ENCODE peak calls at places on chromosomes 5 and 9, in eight cellular contexts. B is natural killer cell; U is COR-L47; O is stimulated activated CD4-positive, alpha-beta T cell treated with anti-CD3 and anti-CD28 coated beads, Interleukin-2, amount 100 ng/mL, for 24 hours; T is SJSA1; E is activated CD8-positive, alpha-beta memory T cell treated with anti-CD3 and anti-CD28 coated beads, Interleukin-2, amount 10 ng/mL, durations not matched to agents 7 days and 5 days; S is foreskin fibroblast; X is GM19239. I is an unnamed sample.

GRCh38 chr9:114156658-114157421 is 1.5 kb downstream of the COL27A1 start:
- DNase-seq in B (no peak), U (no peak), O (peak), T (peak), E (no peak), S (peak), X (no peak), I (no peak)

GRCh38 chr5:58294598-58295298 is 165.1 kb downstream of the PLK2 start:
- DNase-seq in B (no peak), U (no peak), O (no peak), T (no peak), E (no peak), S (peak), X (no peak), I (peak)

GRCh38 chr9:121466142-121466541 is 33.5 kb downstream of the GGTA1 start:
- DNase-seq in B (no peak), U (no peak), O (no peak), T (no peak), E (no peak), S (no peak), X (no peak), I (no peak)

GRCh38 chr5:141560725-141561483 is 57.9 kb downstream of the DIAPH1 start:
- DNase-seq in B (no peak), U (peak), O (no peak), T (peak), E (no peak), S (peak), X (no peak), I (no peak)

GRCh38 chr9:31389075-31389474 is 995.4 kb upstream of the ACO1 start:
- DNase-seq in B (no peak), U (no peak), O (no peak), T (no peak), E (no peak), S (no peak), X (no peak), I (no peak)

GRCh38 chr9:110126986-110127864 is 80.7 kb downstream of the C9orf152 start:
- DNase-seq in B (no peak), U (no peak), O (no peak), T (no peak), E (no peak), S (no peak), X (no peak), I (no peak)

GRCh38 chr5:118519466-118519865 is 468.9 kb downstream of the DTWD2 start:
- DNase-seq in B (no peak), U (no peak), O (no peak), T (no peak), E (no peak), S (no peak), X (no peak), I (no peak)

GRCh38 chr5:1540831-1541661 is 17.3 kb upstream of the LPCAT1 start:
- DNase-seq in B (no peak), U (no peak), O (no peak), T (peak), E (peak), S (no peak), X (no peak), I (no peak)

GRCh38 chr9:93674580-93675335 is 98.4 kb downstream of the PHF2 start:
- DNase-seq in B (peak), U (no peak), O (no peak), T (peak), E (peak), S (no peak), X (no peak), I (no peak)

GRCh38 chr9:128550770-128551651 is 1.4 kb upstream of the SPTAN1 start:
- DNase-seq in B (no peak), U (no peak), O (no peak), T (no peak), E (no peak), S (peak), X (no peak), I (no peak)

GRCh38 chr5:114377946-114378345 is 16.1 kb downstream of the KCNN2 start:
- DNase-seq in B (no peak), U (no peak), O (no peak), T (no peak), E (no peak), S (no peak), X (no peak), I (no peak)

GRCh38 chr5:142325677-142326479 is 1.1 kb upstream of the SPRY4 start:
- DNase-seq in B (no peak), U (peak), O (peak), T (peak), E (no peak), S (peak), X (no peak), I (no peak)

GRCh38 chr5:28249771-28250415 is 1211.5 kb upstream of the CDH9 start:
- DNase-seq in B (no peak), U (no peak), O (no peak), T (no peak), E (no peak), S (no peak), X (no peak), I (no peak)

GRCh38 chr9:36798350-36799065 is 225.8 kb downstream of the MELK start:
- DNase-seq in B (no peak), U (peak), O (no peak), T (no peak), E (no peak), S (no peak), X (peak), I (no peak)

GRCh38 chr5:127396490-127397155 is 106.0 kb downstream of the MEGF10 start:
- DNase-seq in B (no peak), U (no peak), O (no peak), T (no peak), E (no peak), S (no peak), X (no peak), I (no peak)

I was measured in GM12878.